ENCODE peak calls at places on chromosome 12, in seven cellular contexts. L, C, B, Q, P, M and D are unnamed samples.
A peak's percentile ranks its signal among the peaks of the same experiment; 100 is the strongest.

GRCh38 chr12:6222009-6222702 is 22.0 kb downstream of the CD9 start:
- DNase-seq in L (no peak), C (no peak), B (no peak), Q (no peak), P (peak; percentile 65), M (peak; percentile 68), D (no peak)

GRCh38 chr12:2075558-2076195 is 22.9 kb downstream of the CACNA1C start:
- DNase-seq in L (no peak), C (no peak), B (peak; percentile 68), Q (no peak), P (peak; percentile 87), M (no peak), D (no peak)

GRCh38 chr12:41151789-41152188 is 36.3 kb upstream of the PDZRN4 start:
- DNase-seq in L (no peak), C (no peak), B (no peak), Q (peak; percentile 69), P (no peak), M (no peak), D (no peak)

GRCh38 chr12:2794736-2795289 is at the start of gene FKBP4:
- DNase-seq in L (peak; percentile 86), C (peak; percentile 95), B (peak; percentile 90), Q (peak; percentile 84), P (peak; percentile 96), M (peak; percentile 74), D (peak; percentile 87)

GRCh38 chr12:34399631-34400422 is 377.5 kb downstream of the ALG10 start:
- DNase-seq in L (no peak), C (peak; percentile 4), B (peak; percentile 9), Q (no peak), P (peak; percentile 45), M (no peak), D (peak; percentile 3)

GRCh38 chr12:34236073-34236472 is 213.8 kb downstream of the ALG10 start:
- DNase-seq in L (no peak), C (no peak), B (no peak), Q (no peak), P (no peak), M (no peak), D (no peak)

GRCh38 chr12:128891856-128892255 is 38.6 kb downstream of the GLT1D1 start:
- DNase-seq in L (no peak), C (no peak), B (no peak), Q (no peak), P (no peak), M (no peak), D (no peak)

GRCh38 chr12:67705394-67706370 is 57.1 kb downstream of the DYRK2 start:
- DNase-seq in L (peak; percentile 65), C (no peak), B (no peak), Q (peak; percentile 60), P (no peak), M (peak; percentile 68), D (no peak)

GRCh38 chr12:52082988-52083637 is 3.6 kb downstream of the SMIM41 start:
- DNase-seq in L (peak; percentile 62), C (peak; percentile 68), B (no peak), Q (no peak), P (peak; percentile 81), M (peak; percentile 73), D (peak; percentile 76)

GRCh38 chr12:30457621-30458289 is 237.9 kb downstream of the IPO8 start:
- DNase-seq in L (peak; percentile 93), C (no peak), B (no peak), Q (peak; percentile 71), P (no peak), M (peak; percentile 92), D (no peak)

GRCh38 chr12:10716277-10716676 is 6.8 kb downstream of the YBX3 start:
- DNase-seq in L (no peak), C (no peak), B (no peak), Q (no peak), P (no peak), M (no peak), D (no peak)

GRCh38 chr12:6987956-6988573 is 17.4 kb downstream of the EMG1 start:
- DNase-seq in L (no peak), C (peak; percentile 62), B (no peak), Q (no peak), P (peak; percentile 86), M (no peak), D (no peak)

GRCh38 chr12:26632746-26633145 is 200.2 kb downstream of the ITPR2 start:
- DNase-seq in L (no peak), C (no peak), B (no peak), Q (no peak), P (no peak), M (no peak), D (no peak)

GRCh38 chr12:57844725-57845477 is 1.6 kb downstream of the CTDSP2 start:
- DNase-seq in L (peak; percentile 92), C (peak; percentile 65), B (peak; percentile 92), Q (peak; percentile 67), P (peak; percentile 92), M (peak; percentile 96), D (peak; percentile 64)

GRCh38 chr12:113247123-113248045 is 26.1 kb downstream of the TPCN1 start:
- DNase-seq in L (no peak), C (no peak), B (peak; percentile 55), Q (peak; percentile 48), P (no peak), M (peak; percentile 45), D (no peak)

GRCh38 chr12:109878749-109879148 is 1.6 kb downstream of the GLTP start:
- DNase-seq in L (no peak), C (no peak), B (no peak), Q (no peak), P (no peak), M (no peak), D (no peak)
- H3K4me3 ChIP-seq in L (no peak overlapping the region), C (peak overlapping the region; percentile 66), B (peak overlapping the region; percentile 63), Q (peak overlapping the region; percentile 86), P (peak overlapping the region; percentile 94), M (peak overlapping the region; percentile 84), D (no peak overlapping the region)

GRCh38 chr12:74899031-74899829 is 310.4 kb downstream of the KCNC2 start:
- DNase-seq in L (no peak), C (no peak), B (no peak), Q (peak; percentile 30), P (no peak), M (no peak), D (no peak)

GRCh38 chr12:74900232-74900631 is 309.4 kb downstream of the KCNC2 start:
- DNase-seq in L (no peak), C (no peak), B (no peak), Q (no peak), P (no peak), M (no peak), D (no peak)

GRCh38 chr12:74906224-74906623 is 303.4 kb downstream of the KCNC2 start:
- DNase-seq in L (no peak), C (no peak), B (no peak), Q (no peak), P (no peak), M (no peak), D (no peak)

GRCh38 chr12:74897425-74898211 is 312.0 kb downstream of the KCNC2 start:
- DNase-seq in L (no peak), C (no peak), B (no peak), Q (peak; percentile 78), P (no peak), M (no peak), D (no peak)

GRCh38 chr12:74903522-74903921 is 306.1 kb downstream of the KCNC2 start:
- DNase-seq in L (no peak), C (no peak), B (no peak), Q (peak; percentile 38), P (no peak), M (no peak), D (no peak)
- TF ChIP-seq CTCF in L (no peak), C (no peak), B (no peak), Q (peak; percentile 42), P (no peak), M (peak; percentile 24), D (peak; percentile 38)

GRCh38 chr12:124915249-124916236 is 1.1 kb upstream of the UBC start:
- DNase-seq in L (peak; percentile 38), C (peak; percentile 73), B (peak; percentile 57), Q (peak; percentile 68), P (peak; percentile 80), M (peak; percentile 51), D (no peak)
- H3K4me1 ChIP-seq in L (peaks cover 34% of the 10 kb centered on the region), C (peaks cover 54% of the 10 kb centered on the region), B (peaks cover 34% of the 10 kb centered on the region), Q (peaks cover 34% of the 10 kb centered on the region), P (peaks cover 53% of the 10 kb centered on the region), M (peaks cover 18% of the 10 kb centered on the region), D (peaks cover 17% of the 10 kb centered on the region)

DNA sequence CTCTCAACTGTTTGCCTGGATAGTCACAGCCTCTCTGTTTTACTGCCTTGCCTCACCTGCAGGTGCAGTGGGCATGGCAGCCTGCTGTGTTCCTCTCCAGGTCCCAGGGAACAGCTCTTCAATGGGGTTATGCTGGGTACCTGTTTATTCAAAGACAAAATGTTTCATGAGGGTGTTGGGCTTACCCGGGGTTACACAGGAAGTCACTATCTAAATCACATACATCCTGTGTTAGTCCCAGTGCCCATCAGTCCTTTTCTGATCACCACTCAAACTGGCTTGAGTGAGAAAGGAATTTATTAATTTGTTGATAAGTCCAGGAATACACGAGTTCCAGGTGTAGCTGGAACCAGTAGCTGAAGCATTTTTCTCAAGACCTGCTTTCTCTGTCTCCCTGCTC is 1503.6 kb upstream of the TMEM132C start:
- DNase-seq in L (no peak), C (no peak), B (no peak), Q (no peak), P (no peak), M (no peak), D (no peak)
- H3K4me3 ChIP-seq in L (no peak overlapping the region), C (no peak overlapping the region), B (no peak overlapping the region), Q (no peak overlapping the region), P (no peak overlapping the region), M (no peak overlapping the region), D (no peak overlapping the region)

GRCh38 chr12:131720241-131720640 is 9.4 kb downstream of the SFSWAP start:
- DNase-seq in L (no peak), C (no peak), B (no peak), Q (no peak), P (no peak), M (no peak), D (no peak)
- TF ChIP-seq CTCF in L (no peak), C (no peak), B (no peak), Q (no peak), P (no peak), M (no peak), D (no peak)

DNA sequence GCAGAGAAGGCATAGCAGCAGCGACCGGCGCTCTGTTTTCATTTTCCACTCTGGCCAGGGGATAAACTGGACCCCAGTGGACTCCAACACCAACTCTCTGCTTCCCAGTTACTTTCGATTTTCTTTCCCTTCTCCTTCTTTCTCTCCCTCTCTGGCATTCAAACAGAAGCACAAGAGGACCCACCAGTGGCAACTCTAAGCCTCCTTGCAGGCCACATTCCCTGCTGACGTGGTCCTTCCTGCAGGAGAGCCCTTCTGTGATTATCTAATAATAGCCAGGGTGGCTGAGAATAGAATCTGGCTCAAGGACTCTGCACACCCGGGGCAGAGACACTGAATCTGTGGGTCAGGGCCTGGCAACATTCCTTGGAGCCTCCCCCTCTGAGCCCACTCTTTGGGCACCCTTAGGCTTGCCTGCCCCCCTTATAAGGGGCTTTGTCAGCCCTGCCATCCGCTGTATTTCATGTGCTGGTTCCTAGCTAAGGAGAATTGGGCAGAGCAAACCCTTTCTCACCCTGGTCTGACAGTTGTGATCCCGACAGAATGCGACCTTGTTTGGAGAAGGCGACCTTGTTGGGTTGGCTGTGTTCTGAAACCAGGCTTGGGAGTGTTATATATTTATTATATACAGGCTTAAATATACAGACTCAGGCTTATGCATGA is 8.2 kb upstream of the HOXC6 start:
- DNase-seq in L (no peak), C (no peak), B (no peak), Q (peak; percentile 17), P (no peak), M (no peak), D (peak; percentile 54)
- H3K4me1 ChIP-seq in L (peaks cover 19% of the 10 kb centered on the region), C (peaks cover 23% of the 10 kb centered on the region), B (peaks cover 56% of the 10 kb centered on the region), Q (peaks cover 70% of the 10 kb centered on the region), P (peaks cover 29% of the 10 kb centered on the region), M (no peaks in the 10 kb centered on the region), D (peaks cover 36% of the 10 kb centered on the region)